ENCODE peak calls at places on chromosome 22, in four cellular contexts. T is hepatocyte, G is PC-3, V is mesendoderm. E is an unnamed sample.

GRCh38 chr22:25054943-25055511 is 102.5 kb downstream of the KIAA1671 start:
- DNase-seq in T (no peak), G (no peak), V (no peak), E (no peak)

GRCh38 chr22:39970742-39971141 is 10.5 kb downstream of the TMA7B start:
- DNase-seq in T (no peak), G (no peak), V (no peak), E (no peak)

GRCh38 chr22:44865193-44866057 is 113.0 kb downstream of the ARHGAP8 start:
- DNase-seq in T (no peak), G (no peak), V (no peak), E (no peak)

GRCh38 chr22:32476286-32476685 is 1.7 kb downstream of the FBXO7 start:
- DNase-seq in T (no peak), G (no peak), V (no peak), E (no peak)

GRCh38 chr22:29306830-29307657 is 594 bp downstream of the GAS2L1 start:
- DNase-seq in T (peak), G (peak), V (peak), E (no peak)

GRCh38 chr22:49763696-49764095 is 64.0 kb downstream of the BRD1 start:
- DNase-seq in T (no peak), G (no peak), V (no peak), E (no peak)

GRCh38 chr22:39430576-39431150 is 26.1 kb upstream of the MGAT3 start:
- DNase-seq in T (peak), G (no peak), V (no peak), E (no peak)

GRCh38 chr22:44147036-44147645 is 33.6 kb upstream of the PARVG start:
- DNase-seq in T (no peak), G (no peak), V (no peak), E (no peak)

GRCh38 chr22:36933629-36934028 is 20.2 kb downstream of the CSF2RB start:
- DNase-seq in T (no peak), G (no peak), V (no peak), E (no peak)

GRCh38 chr22:42236268-42236667 is 34.2 kb downstream of the TCF20 start:
- DNase-seq in T (no peak), G (no peak), V (peak), E (no peak)

GRCh38 chr22:24380220-24381218 is 46.9 kb upstream of the ADORA2A start:
- DNase-seq in T (no peak), G (no peak), V (no peak), E (no peak)

GRCh38 chr22:24137595-24137994 is 43.7 kb upstream of the SUSD2 start:
- DNase-seq in T (peak), G (no peak), V (no peak), E (no peak)

GRCh38 chr22:48371391-48371790 is 1456.3 kb downstream of the BRD1 start:
- DNase-seq in T (no peak), G (no peak), V (no peak), E (no peak)

GRCh38 chr22:41117127-41117965 is 25.0 kb downstream of the EP300 start:
- DNase-seq in T (no peak), G (no peak), V (no peak), E (no peak)

GRCh38 chr22:25853501-25853900 is 111.5 kb downstream of the MYO18B start:
- DNase-seq in T (no peak), G (no peak), V (no peak), E (no peak)

GRCh38 chr22:49951986-49952896 is 8.3 kb upstream of the PIM3 start:
- DNase-seq in T (peak), G (peak), V (peak), E (no peak)

GRCh38 chr22:28793976-28794584 is 6.3 kb downstream of the XBP1 start:
- DNase-seq in T (no peak), G (no peak), V (no peak), E (no peak)

GRCh38 chr22:50329236-50329635 is 2.4 kb upstream of the DENND6B start:
- DNase-seq in T (no peak), G (peak), V (no peak), E (no peak)

GRCh38 chr22:48236261-48236660 is 1473.8 kb downstream of the TBC1D22A start:
- DNase-seq in T (no peak), G (no peak), V (no peak), E (no peak)

GRCh38 chr22:50183141-50183971 is 2.4 kb upstream of the TRABD start:
- DNase-seq in T (no peak), G (no peak), V (no peak), E (no peak)

GRCh38 chr22:47759909-47760308 is 997.5 kb downstream of the TBC1D22A start:
- DNase-seq in T (no peak), G (no peak), V (no peak), E (no peak)

GRCh38 chr22:49358041-49358440 is 469.6 kb downstream of the BRD1 start:
- DNase-seq in T (no peak), G (no peak), V (no peak), E (no peak)

GRCh38 chr22:43884600-43885318 is 7.1 kb downstream of the PNPLA5 start:
- DNase-seq in T (peak), G (peak), V (peak), E (no peak)

GRCh38 chr22:50242406-50242949 is 2.3 kb downstream of the TUBGCP6 start:
- DNase-seq in T (no peak), G (peak), V (no peak), E (no peak)

GRCh38 chr22:40215266-40215665 is 37.5 kb downstream of the TNRC6B start:
- DNase-seq in T (no peak), G (no peak), V (no peak), E (no peak)

GRCh38 chr22:47197735-47198500 is 435.5 kb downstream of the TBC1D22A start:
- DNase-seq in T (no peak), G (no peak), V (no peak), E (no peak)

GRCh38 chr22:36762687-36763260 is 13.1 kb downstream of the IFT27 start:
- DNase-seq in T (peak), G (no peak), V (no peak), E (no peak)

GRCh38 chr22:50622723-50623327 is 5.1 kb downstream of the ARSA start:
- DNase-seq in T (no peak), G (no peak), V (no peak), E (peak)

GRCh38 chr22:24429411-24430365 is 2.3 kb downstream of the ADORA2A start:
- DNase-seq in T (no peak), G (peak), V (peak), E (peak)

GRCh38 chr22:20787223-20787622 is 13.3 kb downstream of the SERPIND1 start:
- DNase-seq in T (no peak), G (no peak), V (no peak), E (no peak)
- H3K27ac ChIP-seq in T (no peak), G (no peak), V (no peak), E (no peak)

DNA sequence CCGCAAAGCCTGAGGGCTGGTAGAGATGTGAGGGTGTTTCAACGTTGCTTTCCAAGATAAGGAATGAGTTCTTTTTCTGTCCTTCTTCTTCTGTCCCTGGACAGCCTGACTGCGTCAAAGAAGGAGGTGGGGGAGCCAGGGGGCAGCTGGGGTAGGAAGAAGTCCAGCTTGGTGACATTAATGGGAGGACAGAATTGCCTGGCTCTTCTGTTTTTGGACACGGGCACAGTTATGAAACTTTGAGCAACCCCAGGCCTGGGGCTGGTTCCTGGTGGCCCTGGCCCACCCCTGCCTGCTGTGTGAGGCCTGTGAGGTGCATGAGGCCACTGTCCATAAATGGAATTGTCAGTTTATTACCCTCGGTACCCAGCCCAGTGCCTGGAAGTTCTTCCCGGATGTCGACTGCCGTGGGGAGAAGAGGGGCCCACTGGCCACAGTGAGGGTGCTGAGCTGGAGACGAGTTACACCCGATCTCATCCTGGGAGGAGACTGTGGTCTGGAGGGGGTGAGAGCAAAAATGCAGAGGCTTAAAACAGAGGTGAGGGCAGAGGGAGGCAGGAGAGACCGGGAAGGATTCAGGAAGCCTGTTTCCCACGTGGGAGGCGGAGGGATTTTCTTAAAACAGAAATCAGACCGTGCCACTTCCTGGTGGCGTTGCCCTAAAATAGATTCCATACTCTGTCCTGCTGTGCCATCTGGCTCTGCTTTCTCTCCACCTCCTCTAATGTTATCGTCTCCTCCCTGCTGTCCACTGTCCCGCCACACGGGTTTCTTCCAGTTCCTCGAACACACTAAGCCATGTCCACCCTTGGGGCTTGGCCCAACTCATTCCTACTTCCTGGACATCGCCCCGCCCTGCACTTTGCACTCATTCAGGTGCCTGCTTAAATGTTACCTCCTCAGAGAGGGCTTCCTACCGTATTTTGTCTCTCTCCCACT is 59.7 kb upstream of the RASD2 start:
- DNase-seq in T (no peak), G (peak), V (no peak), E (no peak)
- H3K27ac ChIP-seq in T (peak), G (peak), V (no peak), E (no peak)

GRCh38 chr22:23065495-23066122 is 4.7 kb upstream of the GNAZ start:
- DNase-seq in T (no peak), G (no peak), V (no peak), E (no peak)
- H3K27ac ChIP-seq in T (no peak), G (no peak), V (no peak), E (no peak)

GRCh38 chr22:38271927-38272372 is 860 bp downstream of the TMEM184B start:
- DNase-seq in T (no peak), G (peak), V (peak), E (no peak)

GRCh38 chr22:38269466-38269865 is 3.3 kb downstream of the TMEM184B start:
- DNase-seq in T (no peak), G (no peak), V (no peak), E (no peak)

GRCh38 chr22:38272373-38273134 is at the start of gene TMEM184B:
- DNase-seq in T (peak), G (peak), V (peak), E (no peak)

GRCh38 chr22:38271101-38271500 is 1.7 kb downstream of the TMEM184B start:
- DNase-seq in T (no peak), G (no peak), V (no peak), E (no peak)

GRCh38 chr22:38270091-38270972 is 2.5 kb downstream of the TMEM184B start:
- DNase-seq in T (no peak), G (no peak), V (no peak), E (no peak)
- H3K27ac ChIP-seq in T (peak), G (no peak), V (no peak), E (no peak)

GRCh38 chr22:46002757-46003270 is 25.9 kb upstream of the WNT7B start:
- DNase-seq in T (no peak), G (peak), V (peak), E (no peak)
- H3K27ac ChIP-seq in T (no peak), G (no peak), V (no peak), E (no peak)

GRCh38 chr22:31123292-31123602 is 481 bp downstream of the INPP5J start:
- DNase-seq in T (no peak), G (no peak), V (no peak), E (no peak)
- H3K27ac ChIP-seq in T (peak), G (no peak), V (no peak), E (no peak)

DNA sequence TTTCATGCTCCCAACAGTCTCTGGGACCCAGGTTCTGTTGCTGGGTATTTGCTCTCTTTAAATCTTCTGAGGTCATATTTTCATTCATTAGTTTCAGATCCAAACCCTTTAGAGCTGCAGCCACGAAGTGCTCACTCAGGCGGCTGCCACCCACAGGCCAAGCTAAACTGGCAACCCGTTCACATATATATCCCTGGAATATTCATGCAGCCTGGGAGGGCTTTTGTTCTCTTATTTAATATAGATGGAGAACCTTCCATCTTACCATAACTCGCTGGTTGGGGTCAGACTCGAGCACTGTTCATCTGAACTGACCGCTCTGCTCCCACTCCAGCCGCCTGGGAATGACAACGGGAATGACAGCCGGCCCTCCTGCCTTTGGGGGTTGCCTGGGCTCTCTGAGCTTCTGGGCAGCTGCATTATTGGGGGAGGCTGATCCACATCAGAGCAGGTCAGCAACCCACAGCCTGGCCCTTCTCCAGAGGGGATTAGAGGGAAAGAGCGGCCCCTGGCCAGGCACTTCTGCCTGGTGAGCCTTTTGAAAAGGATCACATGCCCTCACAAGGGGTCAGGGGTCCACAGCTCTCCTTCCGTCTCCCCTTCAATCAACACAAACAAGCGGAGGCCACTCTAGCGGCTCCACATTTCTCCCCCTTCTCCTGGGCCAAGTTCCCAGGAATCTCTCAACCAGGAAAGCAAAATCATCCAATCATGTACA is 11.9 kb downstream of the TMEM184B start:
- DNase-seq in T (no peak), G (no peak), V (no peak), E (no peak)
- H3K27ac ChIP-seq in T (peak), G (no peak), V (no peak), E (no peak)

GRCh38 chr22:17083811-17084540 is 824 bp upstream of the IL17RA start:
- DNase-seq in T (no peak), G (no peak), V (no peak), E (no peak)
- H3K27ac ChIP-seq in T (peak), G (no peak), V (no peak), E (peak)

GRCh38 chr22:22099833-22100812 is 117.5 kb upstream of the TOP3B start:
- DNase-seq in T (peak), G (peak), V (peak), E (no peak)

GRCh38 chr22:22097727-22098228 is 115.2 kb upstream of the TOP3B start:
- DNase-seq in T (no peak), G (no peak), V (no peak), E (no peak)

GRCh38 chr22:22099194-22099486 is 116.6 kb upstream of the TOP3B start:
- DNase-seq in T (no peak), G (no peak), V (no peak), E (no peak)

GRCh38 chr22:22094921-22095320 is 112.3 kb upstream of the TOP3B start:
- DNase-seq in T (no peak), G (no peak), V (no peak), E (no peak)

GRCh38 chr22:22098457-22099193 is 116.0 kb upstream of the TOP3B start:
- DNase-seq in T (no peak), G (no peak), V (no peak), E (no peak)
- H3K27ac ChIP-seq in T (no peak), G (no peak), V (no peak), E (no peak)

GRCh38 chr22:19578180-19579004 is 54.2 kb upstream of the CLDN5 start:
- DNase-seq in T (no peak), G (no peak), V (no peak), E (no peak)
- H3K27ac ChIP-seq in T (no peak), G (peak), V (no peak), E (no peak)